ENCODE peak calls at places on chromosomes 12 and 14, in seven cellular contexts. Y, A, W, D, F, L and P are unnamed samples. For H3K9me3, H3K4me1 and H3K36me3, the result is how much of the 10 kb centered on the place peaks cover.

GRCh38 chr12:20018406-20018805 is 349.9 kb upstream of the PDE3A start:
- DNase-seq in W (no peak), Y (no peak), D (no peak), F (no peak), A (no peak), L (no peak), P (no peak)

GRCh38 chr12:93192878-93193277 is 184.8 kb upstream of the NUDT4 start:
- DNase-seq in A (no peak), D (no peak), Y (no peak), F (no peak), W (no peak), L (no peak), P (no peak)

GRCh38 chr12:49261726-49262125 is 3.2 kb upstream of the TUBA1C start:
- DNase-seq in W (no peak), Y (no peak), F (no peak), L (no peak), A (no peak), D (peak), P (no peak)

GRCh38 chr12:10965511-10965910 is 21.2 kb downstream of the TAS2R50 start:
- DNase-seq in W (no peak), D (no peak), F (no peak), A (no peak), Y (no peak), L (no peak), P (no peak)

GRCh38 chr12:12992418-12993175 is 7.5 kb downstream of the HEBP1 start:
- DNase-seq in A (no peak), L (no peak), F (peak), Y (peak), W (no peak), D (peak), P (peak)

GRCh38 chr14:36880276-36880675 is 218.6 kb downstream of the PAX9 start:
- DNase-seq in A (no peak), Y (no peak), W (no peak), F (no peak), L (no peak), D (no peak), P (no peak)

GRCh38 chr12:122841544-122842321 is 6.5 kb downstream of the HIP1R start:
- DNase-seq in D (peak), F (no peak), L (no peak), Y (no peak), A (no peak), W (no peak), P (peak)

GRCh38 chr12:32501835-32502333 is 102.5 kb downstream of the FGD4 start:
- DNase-seq in L (peak), Y (no peak), F (peak), W (no peak), D (no peak), A (peak), P (no peak)

GRCh38 chr12:67525500-67525884 is 123.1 kb upstream of the DYRK2 start:
- DNase-seq in Y (no peak), A (peak), D (no peak), L (no peak), F (no peak), W (no peak), P (no peak)

GRCh38 chr12:56599041-56599440 is 31.1 kb downstream of the BAZ2A start:
- DNase-seq in Y (no peak), D (no peak), A (no peak), W (no peak), F (no peak), L (no peak), P (no peak)

GRCh38 chr14:68792022-68792829 is 641 bp downstream of the ZFP36L1 start:
- DNase-seq in D (peak), F (peak), Y (peak), L (no peak), W (peak), A (peak), P (no peak)

GRCh38 chr12:118126119-118126757 is 9.7 kb upstream of the PEBP1 start:
- DNase-seq in W (no peak), D (no peak), L (no peak), F (no peak), A (no peak), Y (peak), P (no peak)

GRCh38 chr14:104694475-104694950 is 5.1 kb downstream of the INF2 start:
- DNase-seq in L (no peak), A (no peak), D (no peak), Y (no peak), W (no peak), F (no peak), P (no peak)

GRCh38 chr14:61696753-61697318 is 1.5 kb downstream of the HIF1A start:
- DNase-seq in D (no peak), A (no peak), L (no peak), W (no peak), F (no peak), Y (no peak), P (no peak)

GRCh38 chr12:25730489-25731349 is 177.6 kb upstream of the LMNTD1 start:
- DNase-seq in L (no peak), D (no peak), Y (no peak), A (peak), W (no peak), F (no peak), P (no peak)

GRCh38 chr12:12872139-12872933 is 19.0 kb upstream of the GPRC5A start:
- DNase-seq in D (peak), W (no peak), A (no peak), Y (no peak), F (no peak), L (no peak), P (peak)

GRCh38 chr12:130335517-130336392 is 1.9 kb upstream of the PIWIL1 start:
- DNase-seq in L (peak), D (peak), A (peak), Y (no peak), F (no peak), W (no peak), P (peak)
- H3K9me3 ChIP-seq in L (under half), D (under half), A (under half), Y (under half), F (under half), W (under half), P (under half)

GRCh38 chr12:52434760-52435530 is 774 bp upstream of the KRT75 start:
- DNase-seq in F (no peak), W (no peak), L (no peak), A (no peak), Y (no peak), D (no peak), P (no peak)
- H3K4me1 ChIP-seq in F (under half), W (under half), L (under half), A (under half), Y (under half), D (under half), P (under half)

GRCh38 chr14:73726025-73726961 is 12.1 kb upstream of the PNMA1 start:
- DNase-seq in A (no peak), Y (no peak), L (no peak), D (peak), W (no peak), F (no peak), P (no peak)

GRCh38 chr14:73729015-73729330 is 14.8 kb upstream of the PNMA1 start:
- DNase-seq in D (peak), F (no peak), W (no peak), A (no peak), Y (no peak), L (no peak), P (no peak)

GRCh38 chr14:73725116-73726024 is 11.2 kb upstream of the PNMA1 start:
- DNase-seq in D (peak), W (no peak), F (no peak), L (peak), A (no peak), Y (peak), P (no peak)

GRCh38 chr14:73728106-73729014 is 14.2 kb upstream of the PNMA1 start:
- DNase-seq in F (peak), Y (peak), W (peak), D (peak), L (peak), A (peak), P (peak)

GRCh38 chr14:73727181-73727580 is 13.0 kb upstream of the PNMA1 start:
- DNase-seq in A (no peak), L (no peak), Y (no peak), F (no peak), W (no peak), D (no peak), P (no peak)
- H3K36me3 ChIP-seq in A (under half), L (half or more), Y (under half), F (under half), W (half or more), D (half or more), P (half or more)

DNA sequence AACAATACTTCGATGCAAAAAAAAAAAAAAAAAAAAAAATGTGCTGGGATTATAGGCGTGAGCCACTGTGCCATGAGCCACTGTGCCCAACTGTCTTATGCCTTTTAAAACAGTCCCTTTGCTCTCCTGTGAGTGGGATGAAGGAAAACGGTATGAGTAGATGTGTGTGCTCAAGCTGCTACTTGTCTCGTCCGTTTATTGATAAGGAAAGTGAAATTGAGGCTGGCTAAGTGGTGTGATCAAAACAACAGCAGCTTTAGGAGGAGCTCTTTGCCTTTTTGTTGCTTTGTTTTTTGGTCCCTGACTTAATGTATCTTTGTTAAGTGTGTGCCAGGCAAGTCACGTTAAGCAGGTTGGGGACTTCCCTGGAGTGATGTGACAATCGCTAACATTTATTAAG is 275.9 kb downstream of the TMEM132C start:
- DNase-seq in F (no peak), L (no peak), A (no peak), Y (no peak), W (no peak), D (no peak), P (no peak)
- H3K9me3 ChIP-seq in F (under half), L (under half), A (under half), Y (under half), W (under half), D (under half), P (under half)

GRCh38 chr14:99550387-99550992 is 53.5 kb downstream of the CCDC85C start:
- DNase-seq in Y (no peak), F (no peak), D (peak), L (no peak), W (no peak), A (no peak), P (no peak)
- H3K4me1 ChIP-seq in Y (under half), F (under half), D (under half), L (under half), W (under half), A (under half), P (under half)

GRCh38 chr12:112297188-112297587 is 85.0 kb downstream of the HECTD4 start:
- DNase-seq in A (no peak), D (no peak), Y (no peak), W (no peak), L (no peak), F (no peak), P (no peak)

GRCh38 chr12:112296183-112296582 is 86.0 kb downstream of the HECTD4 start:
- DNase-seq in A (no peak), Y (no peak), L (no peak), F (no peak), W (no peak), D (no peak), P (no peak)

GRCh38 chr12:112303799-112304198 is 78.4 kb downstream of the HECTD4 start:
- DNase-seq in F (no peak), L (no peak), Y (no peak), A (no peak), W (no peak), D (no peak), P (no peak)

GRCh38 chr12:112303004-112303403 is 79.2 kb downstream of the HECTD4 start:
- DNase-seq in L (no peak), W (peak), F (no peak), A (no peak), D (peak), Y (no peak), P (peak)

DNA sequence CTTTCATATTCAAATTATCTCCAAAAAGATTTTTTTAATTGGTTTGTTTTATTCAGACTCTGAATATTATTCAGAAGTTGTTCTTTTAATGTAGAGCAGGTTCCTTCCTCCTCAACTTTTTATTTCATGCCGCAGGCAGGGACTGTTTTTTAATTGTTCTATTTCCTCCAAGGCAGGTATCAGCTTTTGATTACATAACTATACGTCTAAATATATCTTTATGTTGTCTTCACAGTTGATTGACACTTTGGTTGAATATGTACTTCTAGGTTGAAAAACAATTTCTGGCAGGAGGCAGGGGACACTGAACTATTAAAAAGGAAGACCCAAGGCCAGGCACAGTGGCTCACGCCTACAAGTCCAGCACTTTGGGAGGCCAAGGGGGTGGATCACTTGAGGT is 82.5 kb downstream of the HECTD4 start:
- DNase-seq in W (no peak), D (no peak), A (no peak), F (no peak), Y (no peak), L (no peak), P (no peak)
- H3K36me3 ChIP-seq in W (under half), D (under half), A (under half), F (under half), Y (under half), L (under half), P (under half)